ENCODE peak calls at places on chromosomes 11 and 22, in four cellular contexts. U, R, T and O are unnamed samples.

GRCh38 chr11:31816467-31817053 is 5.4 kb upstream of the PAX6 start:
- DNase-seq in U (no peak), R (no peak), T (no peak), O (no peak)

GRCh38 chr11:73510877-73511276 is 87.0 kb downstream of the FAM168A start:
- DNase-seq in U (no peak), R (no peak), T (no peak), O (no peak)

GRCh38 chr11:8032576-8033311 is 45.6 kb downstream of the EIF3F start:
- DNase-seq in U (no peak), R (no peak), T (no peak), O (no peak)

GRCh38 chr11:129314381-129314780 is 61.3 kb upstream of the BARX2 start:
- DNase-seq in U (no peak), R (no peak), T (no peak), O (no peak)

GRCh38 chr11:120337133-120337895 is 1.1 kb downstream of the ARHGEF12 start:
- DNase-seq in U (peak; percentile 50), R (peak; percentile 34), T (no peak), O (peak; percentile 33)

GRCh38 chr11:75771646-75772410 is 3.2 kb downstream of the DGAT2 start:
- DNase-seq in U (no peak), R (no peak), T (peak; percentile 51), O (peak; percentile 34)

GRCh38 chr22:24066872-24067271 is 55.8 kb downstream of the CABIN1 start:
- DNase-seq in U (no peak), R (no peak), T (no peak), O (no peak)

GRCh38 chr11:112652786-112653390 is 308.3 kb upstream of the NCAM1 start:
- DNase-seq in U (no peak), R (no peak), T (peak; percentile 33), O (no peak)

GRCh38 chr22:18079706-18080230 is 2.0 kb downstream of the PEX26 start:
- DNase-seq in U (no peak), R (no peak), T (no peak), O (no peak)

GRCh38 chr22:44632823-44633478 is 69.1 kb upstream of the PRR5 start:
- DNase-seq in U (no peak), R (no peak), T (no peak), O (no peak)

GRCh38 chr22:37643225-37643847 is 3.9 kb downstream of the SH3BP1 start:
- DNase-seq in U (peak; percentile 92), R (peak; percentile 96), T (no peak), O (peak; percentile 93)

GRCh38 chr11:112797653-112798293 is 163.4 kb upstream of the NCAM1 start:
- DNase-seq in U (no peak), R (no peak), T (peak; percentile 9), O (no peak)